ENCODE peak calls at places on chromosomes 6 and 20, in five cellular contexts. U, L, R, Y and V are unnamed samples.

GRCh38 chr6:146590492-146590891 is 8.3 kb upstream of the ADGB start:
- DNase-seq in U (no peak), L (no peak), R (no peak), Y (no peak), V (no peak)

GRCh38 chr20:1440024-1440423 is 26.6 kb downstream of the NSFL1C start:
- DNase-seq in U (no peak), L (no peak), R (no peak), Y (no peak), V (no peak)

GRCh38 chr6:63635165-63635562 is 438 bp upstream of the PHF3 start:
- DNase-seq in U (no peak), L (no peak), R (no peak), Y (no peak), V (no peak)

GRCh38 chr20:6081236-6081635 is 27.4 kb upstream of the LRRN4 start:
- DNase-seq in U (no peak), L (peak; percentile 51), R (no peak), Y (no peak), V (no peak)

GRCh38 chr6:70849348-70850069 is 107.4 kb downstream of the B3GAT2 start:
- DNase-seq in U (no peak), L (peak; percentile 2), R (no peak), Y (no peak), V (no peak)

GRCh38 chr6:80528115-80528514 is 421.6 kb downstream of the BCKDHB start:
- DNase-seq in U (no peak), L (no peak), R (no peak), Y (no peak), V (no peak)

GRCh38 chr6:111121789-111122350 is 34.6 kb downstream of the SLC16A10 start:
- DNase-seq in U (no peak), L (no peak), R (no peak), Y (no peak), V (no peak)

GRCh38 chr6:116388924-116389323 is 18.2 kb downstream of the DSE start:
- DNase-seq in U (no peak), L (no peak), R (no peak), Y (no peak), V (no peak)

GRCh38 chr6:156659317-156660198 is 117.6 kb upstream of the ARID1B start:
- DNase-seq in U (no peak), L (no peak), R (no peak), Y (no peak), V (no peak)

GRCh38 chr6:110520992-110521543 is 44.7 kb upstream of the SLC22A16 start:
- DNase-seq in U (no peak), L (no peak), R (no peak), Y (no peak), V (no peak)

GRCh38 chr6:28589234-28589951 is 63.7 kb downstream of the GPX5 start:
- DNase-seq in U (peak; percentile 32), L (peak; percentile 94), R (no peak), Y (no peak), V (no peak)

GRCh38 chr6:134523903-134524302 is 206.0 kb upstream of the SGK1 start:
- DNase-seq in U (no peak), L (no peak), R (no peak), Y (no peak), V (no peak)

GRCh38 chr6:32947552-32948465 is 5.1 kb downstream of the HLA-DMA start:
- DNase-seq in U (peak; percentile 69), L (peak; percentile 12), R (no peak), Y (no peak), V (no peak)

GRCh38 chr6:31575335-31575901 is at the start of gene TNF:
- DNase-seq in U (peak; percentile 68), L (no peak), R (peak; percentile 55), Y (no peak), V (no peak)

GRCh38 chr6:162177733-162178132 is 549.8 kb downstream of the PRKN start:
- DNase-seq in U (no peak), L (peak; percentile 41), R (no peak), Y (no peak), V (no peak)
- TF ChIP-seq CTCF in U (no peak), L (no peak), R (no peak), Y (peak; percentile 68), V (peak; percentile 85)

GRCh38 chr20:380763-381580 is 412 bp downstream of the TRIB3 start:
- DNase-seq in U (peak; percentile 58), L (peak; percentile 31), R (no peak), Y (peak; percentile 53), V (peak; percentile 94)
- TF ChIP-seq CTCF in U (no peak), L (no peak), R (no peak), Y (no peak), V (no peak)

GRCh38 chr20:57106030-57106682 is 160.3 kb downstream of the BMP7 start:
- DNase-seq in U (no peak), L (no peak), R (no peak), Y (no peak), V (no peak)
- TF ChIP-seq CTCF in U (no peak), L (no peak), R (no peak), Y (no peak), V (no peak)

DNA sequence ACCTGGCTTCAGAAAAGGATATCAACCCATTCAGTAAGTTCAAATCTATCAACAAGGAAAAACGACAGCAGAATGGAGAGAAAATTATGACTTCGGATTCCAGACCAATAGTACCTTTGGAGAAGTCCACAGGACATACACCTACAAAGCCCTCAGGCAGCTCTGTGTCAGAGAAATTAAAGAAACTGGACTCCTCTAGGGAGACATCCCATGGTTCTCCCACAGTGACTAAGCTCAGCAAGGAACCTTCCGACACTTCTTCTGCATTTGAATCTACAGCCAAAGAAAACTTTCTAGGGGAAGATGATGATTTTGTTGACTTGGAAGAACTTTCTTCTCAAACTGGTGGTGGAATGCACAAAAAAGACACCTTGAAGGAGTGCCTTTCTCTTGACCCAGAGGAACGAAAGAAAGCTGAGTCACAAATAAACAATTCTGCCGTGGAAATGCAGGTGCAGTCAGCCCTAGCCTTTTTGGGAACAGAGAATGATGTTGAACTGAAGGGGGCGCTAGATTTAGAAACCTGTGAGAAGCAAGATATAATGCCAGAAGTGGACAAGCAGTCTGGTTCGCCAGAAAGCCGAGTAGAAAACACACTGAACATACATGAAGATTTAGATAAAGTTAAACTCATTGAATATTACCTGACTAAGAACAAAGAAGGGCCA is 67.4 kb upstream of the HINT3 start:
- DNase-seq in U (no peak), L (peak; percentile 22), R (no peak), Y (no peak), V (no peak)
- TF ChIP-seq CTCF in U (peak; percentile 38), L (peak; percentile 33), R (no peak), Y (peak; percentile 11), V (peak; percentile 50)

GRCh38 chr6:158314737-158315136 is 2.5 kb downstream of the TULP4 start:
- DNase-seq in U (no peak), L (no peak), R (no peak), Y (no peak), V (no peak)

GRCh38 chr6:158312165-158312564 is at the start of gene TULP4:
- DNase-seq in U (no peak), L (no peak), R (no peak), Y (no peak), V (no peak)

GRCh38 chr6:158313989-158314388 is 1.7 kb downstream of the TULP4 start:
- DNase-seq in U (no peak), L (no peak), R (no peak), Y (no peak), V (no peak)

GRCh38 chr6:158311193-158311592 is 1.1 kb upstream of the TULP4 start:
- DNase-seq in U (no peak), L (no peak), R (no peak), Y (peak; percentile 25), V (no peak)

GRCh38 chr6:158312672-158313397 is 570 bp downstream of the TULP4 start:
- DNase-seq in U (no peak), L (no peak), R (no peak), Y (no peak), V (no peak)
- TF ChIP-seq CTCF in U (no peak), L (no peak), R (no peak), Y (no peak), V (no peak)

GRCh38 chr6:77650098-77650663 is 2.7 kb upstream of the MEI4 start:
- DNase-seq in U (peak; percentile 8), L (peak; percentile 1), R (no peak), Y (peak; percentile 47), V (no peak)
- TF ChIP-seq CTCF in U (no peak), L (no peak), R (no peak), Y (peak; percentile 28), V (no peak)

GRCh38 chr20:13221673-13222318 is 722 bp downstream of the ISM1 start:
- DNase-seq in U (peak; percentile 46), L (peak; percentile 59), R (no peak), Y (peak; percentile 39), V (no peak)

GRCh38 chr20:13219327-13220193 is 1.5 kb upstream of the ISM1 start:
- DNase-seq in U (no peak), L (no peak), R (peak; percentile 71), Y (no peak), V (no peak)

GRCh38 chr20:13220194-13220856 is 749 bp upstream of the ISM1 start:
- DNase-seq in U (peak; percentile 34), L (peak; percentile 10), R (no peak), Y (peak; percentile 49), V (no peak)

GRCh38 chr20:13221313-13221672 is 219 bp downstream of the ISM1 start:
- DNase-seq in U (no peak), L (no peak), R (no peak), Y (no peak), V (no peak)

GRCh38 chr20:13220857-13221297 is at the start of gene ISM1:
- DNase-seq in U (no peak), L (peak; percentile 2), R (no peak), Y (peak; percentile 18), V (no peak)
- TF ChIP-seq CTCF in U (no peak), L (no peak), R (no peak), Y (no peak), V (no peak)

GRCh38 chr6:101395345-101395744 is 1.8 kb downstream of the GRIK2 start:
- DNase-seq in U (no peak), L (no peak), R (no peak), Y (no peak), V (no peak)
- TF ChIP-seq CTCF in U (no peak), L (no peak), R (no peak), Y (no peak), V (peak; percentile 62)

DNA sequence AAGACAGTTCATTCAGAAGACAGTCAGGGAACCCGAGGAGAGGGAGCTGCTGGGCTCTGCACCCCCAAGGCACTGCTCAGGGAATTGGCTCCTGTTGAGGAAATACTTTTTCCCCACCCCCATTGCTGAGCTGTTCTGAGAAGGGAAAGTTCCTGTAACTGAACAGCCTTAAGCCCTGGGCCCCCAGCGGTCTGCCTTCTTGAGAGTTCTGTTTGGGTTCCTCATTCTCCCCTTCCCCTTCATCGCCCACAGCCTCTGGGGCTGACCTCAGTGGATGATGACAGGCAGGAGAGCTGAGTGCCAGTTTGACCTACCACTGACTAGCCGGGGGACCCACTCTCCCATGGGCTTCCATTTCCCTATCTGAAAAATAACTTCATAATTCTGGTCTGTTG is 10.7 kb downstream of the HCK start:
- DNase-seq in U (peak; percentile 34), L (no peak), R (peak; percentile 32), Y (peak; percentile 42), V (no peak)
- TF ChIP-seq CTCF in U (no peak), L (no peak), R (no peak), Y (no peak), V (no peak)

DNA sequence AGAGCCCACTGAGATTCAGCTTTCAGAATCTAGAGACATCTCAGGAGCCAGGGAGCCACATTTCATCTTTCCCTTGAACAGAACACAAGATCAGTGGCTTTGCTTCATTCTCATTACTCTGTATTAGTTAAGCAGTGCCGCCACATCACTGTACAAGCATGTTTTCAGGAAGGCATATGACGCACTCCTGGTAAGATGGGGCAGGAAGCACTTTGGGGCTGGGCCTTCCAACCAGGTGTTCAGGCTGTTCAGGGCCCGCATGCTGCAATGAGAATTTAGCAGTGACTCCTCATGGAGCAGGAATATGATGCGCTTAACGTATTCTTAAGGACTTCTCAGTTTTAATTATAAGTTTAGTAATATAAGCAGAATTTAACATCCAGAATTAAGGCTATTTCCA is 29.7 kb upstream of the GNRH2 start:
- DNase-seq in U (no peak), L (no peak), R (no peak), Y (no peak), V (no peak)
- TF ChIP-seq CTCF in U (no peak), L (no peak), R (no peak), Y (no peak), V (no peak)